ENCODE peak calls at places on chromosome 13, in six cellular contexts. J is lower leg skin, Y is A549, R is fibroblast of lung, P is HFF-Myc, E is AG10803. S is an unnamed sample.

GRCh38 chr13:41457589-41458186 is 338 bp downstream of the RGCC start:
- DNase-seq in J (no peak), Y (no peak), R (no peak), P (no peak), E (no peak), S (peak; percentile 4)

GRCh38 chr13:75812751-75813181 is 176.6 kb downstream of the LMO7 start:
- DNase-seq in J (no peak), Y (no peak), R (peak; percentile 33), P (no peak), E (no peak), S (no peak)

GRCh38 chr13:32472194-32472621 is 44.3 kb upstream of the N4BP2L1 start:
- DNase-seq in J (no peak), Y (no peak), R (no peak), P (no peak), E (no peak), S (no peak)

GRCh38 chr13:46546084-46546786 is 6.7 kb upstream of the LRCH1 start:
- DNase-seq in J (no peak), Y (no peak), R (no peak), P (no peak), E (no peak), S (no peak)

GRCh38 chr13:44294868-44295267 is 78.8 kb upstream of the SERP2 start:
- DNase-seq in J (no peak), Y (no peak), R (no peak), P (no peak), E (no peak), S (no peak)

GRCh38 chr13:76865109-76865508 is 21.1 kb downstream of the KCTD12 start:
- DNase-seq in J (no peak), Y (no peak), R (no peak), P (no peak), E (no peak), S (no peak)

GRCh38 chr13:31032574-31033095 is 100.2 kb downstream of the TEX26 start:
- DNase-seq in J (peak; percentile 84), Y (no peak), R (peak; percentile 68), P (no peak), E (no peak), S (no peak)

GRCh38 chr13:114128624-114129522 is 3.5 kb downstream of the RASA3 start:
- DNase-seq in J (peak; percentile 94), Y (no peak), R (peak; percentile 97), P (no peak), E (peak; percentile 84), S (no peak)

GRCh38 chr13:51590966-51591627 is 6.8 kb downstream of the WDFY2 start:
- DNase-seq in J (no peak), Y (peak; percentile 80), R (peak; percentile 80), P (peak; percentile 92), E (peak; percentile 99), S (no peak)

GRCh38 chr13:80441968-80442367 is 101.0 kb upstream of the SPRY2 start:
- DNase-seq in J (no peak), Y (no peak), R (no peak), P (no peak), E (no peak), S (no peak)

GRCh38 chr13:112770504-112770903 is 80.7 kb downstream of the ATP11A start:
- DNase-seq in J (no peak), Y (no peak), R (no peak), P (no peak), E (no peak), S (no peak)

GRCh38 chr13:75359266-75359665 is 122.7 kb downstream of the TBC1D4 start:
- DNase-seq in J (no peak), Y (peak; percentile 16), R (peak; percentile 98), P (peak; percentile 48), E (peak; percentile 92), S (no peak)

GRCh38 chr13:98334620-98335205 is 157.6 kb upstream of the RNF113B start:
- DNase-seq in J (peak; percentile 0), Y (no peak), R (no peak), P (no peak), E (no peak), S (no peak)

GRCh38 chr13:75250526-75251183 is 231.3 kb downstream of the TBC1D4 start:
- DNase-seq in J (no peak), Y (no peak), R (peak; percentile 82), P (no peak), E (peak; percentile 3), S (no peak)

GRCh38 chr13:104705031-104705750 is 1639.0 kb upstream of the SLC10A2 start:
- DNase-seq in J (no peak), Y (no peak), R (no peak), P (no peak), E (no peak), S (no peak)

GRCh38 chr13:65966991-65967451 is 1263.1 kb downstream of the PCDH9 start:
- DNase-seq in J (no peak), Y (peak; percentile 66), R (peak; percentile 36), P (peak; percentile 36), E (peak; percentile 37), S (no peak)
- TF ChIP-seq CTCF in J (no peak), Y (peak; percentile 22), R (peak; percentile 36), P (peak; percentile 56), E (peak; percentile 56), S (no peak)

DNA sequence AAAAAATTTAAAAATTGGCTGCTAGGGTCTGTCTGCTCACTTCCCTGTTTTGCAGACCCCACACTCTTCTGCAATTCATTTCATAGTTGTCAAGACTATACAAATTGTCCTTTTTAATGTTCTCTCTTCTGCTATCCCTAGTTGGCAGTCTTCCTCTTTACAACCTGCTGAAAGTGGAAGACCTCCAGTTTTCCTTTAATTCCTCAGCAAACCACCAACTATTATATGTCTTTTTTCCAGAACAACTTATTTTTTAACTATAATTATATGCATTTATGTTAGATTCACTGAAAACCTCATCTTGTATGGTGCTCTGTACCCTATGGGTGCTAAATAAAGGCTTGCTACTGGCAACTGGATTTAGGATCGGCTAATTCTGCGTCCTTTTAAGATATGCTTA is 1.1 kb upstream of the PHF11 start:
- DNase-seq in J (no peak), Y (no peak), R (no peak), P (no peak), E (no peak), S (no peak)
- TF ChIP-seq CTCF in J (no peak), Y (peak; percentile 6), R (no peak), P (no peak), E (no peak), S (no peak)

GRCh38 chr13:91643394-91643793 is 245.0 kb downstream of the GPC5 start:
- DNase-seq in J (no peak), Y (no peak), R (no peak), P (no peak), E (no peak), S (no peak)

GRCh38 chr13:91652389-91652788 is 254.0 kb downstream of the GPC5 start:
- DNase-seq in J (no peak), Y (no peak), R (no peak), P (no peak), E (no peak), S (no peak)

GRCh38 chr13:91647361-91647970 is 249.0 kb downstream of the GPC5 start:
- DNase-seq in J (no peak), Y (peak; percentile 27), R (peak; percentile 53), P (no peak), E (no peak), S (no peak)
- TF ChIP-seq CTCF in J (no peak), Y (peak; percentile 17), R (peak; percentile 50), P (peak; percentile 11), E (no peak), S (no peak)

DNA sequence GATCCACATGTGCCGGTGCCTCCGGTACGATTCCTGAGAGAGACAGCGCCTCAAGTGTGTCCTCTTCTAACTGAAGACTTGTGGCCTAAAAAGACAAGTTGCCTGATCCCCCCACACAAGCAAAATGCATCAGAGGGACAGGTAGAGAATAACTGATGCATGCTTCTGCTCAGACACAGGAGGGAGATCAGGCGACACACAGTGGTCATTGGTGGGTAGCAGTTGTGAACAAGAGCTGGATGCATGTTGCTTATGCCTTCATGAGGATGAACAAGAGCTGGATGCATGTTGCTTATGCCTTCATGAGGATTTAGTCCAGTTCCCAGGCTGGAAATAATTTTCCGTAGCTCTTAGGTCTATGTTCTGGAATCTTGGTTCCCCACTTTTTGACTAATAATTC is 505.6 kb downstream of the MYO16 start:
- DNase-seq in J (no peak), Y (peak; percentile 22), R (no peak), P (no peak), E (no peak), S (no peak)
- TF ChIP-seq CTCF in J (no peak), Y (no peak), R (no peak), P (no peak), E (no peak), S (no peak)

GRCh38 chr13:22740264-22740663 is 440.5 kb upstream of the SGCG start:
- DNase-seq in J (no peak), Y (peak; percentile 11), R (no peak), P (no peak), E (no peak), S (no peak)
- TF ChIP-seq CTCF in J (no peak), Y (no peak), R (peak; percentile 34), P (no peak), E (no peak), S (no peak)